ENCODE peak calls at places on chromosomes 2 and 18, in seven cellular contexts. C, V, E, B, S, L and R are unnamed samples.

GRCh38 chr18:58438161-58438983 is 190.5 kb downstream of the ALPK2 start:
- DNase-seq in E (peak; percentile 36), V (no peak), S (no peak), B (no peak), L (no peak), C (no peak), R (no peak)

GRCh38 chr2:101625387-101625786 is 72.1 kb upstream of the MAP4K4 start:
- DNase-seq in B (no peak), L (no peak), E (no peak), C (no peak), V (peak; percentile 52), S (no peak), R (peak; percentile 28)

GRCh38 chr18:38047820-38048219 is 482.2 kb upstream of the CELF4 start:
- DNase-seq in L (no peak), V (no peak), C (no peak), E (no peak), B (no peak), S (no peak), R (no peak)

GRCh38 chr18:39870586-39870985 is 2084.4 kb upstream of the PIK3C3 start:
- DNase-seq in S (no peak), L (no peak), C (no peak), E (no peak), V (no peak), B (no peak), R (no peak)

GRCh38 chr2:205364261-205364660 is 318.0 kb upstream of the NRP2 start:
- DNase-seq in E (no peak), B (no peak), S (no peak), L (no peak), V (peak; percentile 61), C (no peak), R (no peak)

GRCh38 chr2:198880421-198880820 is 577.3 kb downstream of the SATB2 start:
- DNase-seq in C (no peak), S (no peak), B (no peak), V (no peak), E (peak; percentile 52), L (no peak), R (no peak)

GRCh38 chr2:86372641-86373502 is 35.4 kb upstream of the REEP1 start:
- DNase-seq in C (peak; percentile 43), E (peak; percentile 25), S (peak; percentile 5), L (peak; percentile 60), B (no peak), V (peak; percentile 84), R (no peak)

GRCh38 chr2:121019073-121019472 is 265.9 kb downstream of the TFCP2L1 start:
- DNase-seq in C (no peak), B (peak; percentile 85), E (no peak), L (no peak), V (no peak), S (no peak), R (no peak)

GRCh38 chr2:199455533-199456382 is 2.0 kb downstream of the SATB2 start:
- DNase-seq in L (peak; percentile 82), B (no peak), C (no peak), V (peak; percentile 93), S (no peak), E (peak; percentile 41), R (peak; percentile 87)

GRCh38 chr2:67790622-67791021 is 272.2 kb downstream of the C1D start:
- DNase-seq in C (no peak), L (no peak), E (peak; percentile 96), S (no peak), B (no peak), V (no peak), R (no peak)

GRCh38 chr18:79327199-79327545 is 68.6 kb upstream of the NFATC1 start:
- DNase-seq in C (no peak), V (no peak), L (no peak), B (no peak), E (no peak), S (no peak), R (no peak)

GRCh38 chr2:71536311-71536710 is 83.0 kb downstream of the DYSF start:
- DNase-seq in B (no peak), S (no peak), C (no peak), E (no peak), V (peak; percentile 35), L (no peak), R (no peak)

GRCh38 chr2:234446404-234447076 is 50.3 kb downstream of the ARL4C start:
- DNase-seq in S (peak; percentile 38), V (no peak), B (peak; percentile 85), C (no peak), E (no peak), L (peak; percentile 71), R (peak; percentile 61)

GRCh38 chr18:3283908-3284307 is 22.0 kb downstream of the MYL12B start:
- DNase-seq in E (no peak), S (peak; percentile 22), B (peak; percentile 33), L (no peak), V (no peak), C (no peak), R (no peak)

GRCh38 chr2:223549215-223549614 is 52.9 kb downstream of the SCG2 start:
- DNase-seq in L (no peak), S (no peak), B (no peak), V (no peak), C (peak; percentile 97), E (peak; percentile 99), R (no peak)

GRCh38 chr2:8847400-8847799 is 10.0 kb upstream of the KIDINS220 start:
- DNase-seq in V (no peak), L (no peak), E (no peak), B (no peak), S (no peak), C (no peak), R (no peak)

GRCh38 chr2:42059261-42059898 is 11.6 kb downstream of the PKDCC start:
- DNase-seq in E (no peak), C (no peak), V (no peak), B (peak; percentile 64), S (no peak), L (no peak), R (no peak)

GRCh38 chr2:61993422-61994024 is 88.0 kb downstream of the COMMD1 start:
- DNase-seq in L (peak; percentile 22), E (peak; percentile 20), C (no peak), S (no peak), B (no peak), V (no peak), R (no peak)

GRCh38 chr2:172103471-172104292 is 982 bp upstream of the DLX2 start:
- DNase-seq in L (peak; percentile 83), E (peak; percentile 59), C (peak; percentile 38), B (peak; percentile 85), S (peak; percentile 62), V (peak; percentile 96), R (peak; percentile 86)

GRCh38 chr2:19753314-19753713 is 148.5 kb downstream of the TTC32 start:
- DNase-seq in S (no peak), V (no peak), B (no peak), L (no peak), C (no peak), E (no peak), R (no peak)

GRCh38 chr2:119315241-119315925 is 51.3 kb downstream of the C2orf76 start:
- DNase-seq in V (no peak), S (no peak), E (no peak), C (no peak), B (peak; percentile 57), L (no peak), R (no peak)

GRCh38 chr2:38716185-38716584 is 35.0 kb downstream of the SRSF7 start:
- DNase-seq in B (no peak), V (no peak), S (no peak), E (peak; percentile 57), C (no peak), L (no peak), R (no peak)

GRCh38 chr18:55328301-55328700 is 259.7 kb downstream of the TCF4 start:
- DNase-seq in E (peak; percentile 79), L (no peak), C (no peak), S (no peak), V (no peak), B (no peak), R (no peak)

GRCh38 chr18:31050635-31051034 is 8.1 kb upstream of the DSC3 start:
- DNase-seq in S (no peak), C (no peak), E (no peak), V (no peak), B (no peak), L (no peak), R (no peak)

GRCh38 chr18:74724186-74724585 is 126.5 kb downstream of the ZNF407 start:
- DNase-seq in L (no peak), C (no peak), B (no peak), S (no peak), V (no peak), E (peak; percentile 11), R (no peak)